ENCODE peak calls at places on chromosomes 2 and 18, in ten cellular contexts. V, R, T, B, K, Y, F, Q, M and A are unnamed samples.
A peak's percentile ranks its signal among the peaks of the same experiment; 100 is the strongest.

GRCh38 chr2:121088251-121089004 is 196.6 kb downstream of the TFCP2L1 start:
- DNase-seq in V (no peak), R (no peak), T (no peak), B (no peak), K (no peak), Y (peak; percentile 38), F (no peak), Q (peak; percentile 34), M (no peak), A (no peak)

GRCh38 chr2:222013889-222014288 is 284.9 kb downstream of the PAX3 start:
- DNase-seq in V (no peak), R (no peak), T (no peak), B (no peak), K (no peak), Y (no peak), F (no peak), Q (no peak), M (no peak), A (no peak)

GRCh38 chr2:124476291-124476690 is 451.2 kb downstream of the CNTNAP5 start:
- DNase-seq in V (no peak), R (peak; percentile 11), T (no peak), B (no peak), K (no peak), Y (no peak), F (no peak), Q (no peak), M (no peak), A (no peak)

GRCh38 chr2:197972017-197972416 is 167.6 kb downstream of the PLCL1 start:
- DNase-seq in V (peak; percentile 74), R (peak; percentile 72), T (peak; percentile 48), B (peak; percentile 85), K (peak; percentile 65), Y (peak; percentile 22), F (no peak), Q (peak; percentile 32), M (peak; percentile 57), A (no peak)

GRCh38 chr2:53768233-53768542 is 584 bp downstream of the CHAC2 start:
- DNase-seq in V (no peak), R (no peak), T (no peak), B (peak; percentile 50), K (peak; percentile 24), Y (peak; percentile 63), F (no peak), Q (no peak), M (no peak), A (no peak)

GRCh38 chr2:180980943-180981898 is 816 bp downstream of the UBE2E3 start:
- DNase-seq in V (peak; percentile 59), R (peak; percentile 44), T (peak; percentile 53), B (peak; percentile 35), K (no peak), Y (peak; percentile 38), F (no peak), Q (peak; percentile 17), M (peak; percentile 15), A (peak; percentile 86)

GRCh38 chr2:166612214-166612613 is 118.2 kb upstream of the SCN7A start:
- DNase-seq in V (no peak), R (no peak), T (no peak), B (no peak), K (no peak), Y (no peak), F (no peak), Q (no peak), M (no peak), A (no peak)

GRCh38 chr2:60861736-60862135 is 19.6 kb upstream of the REL start:
- DNase-seq in V (no peak), R (no peak), T (no peak), B (no peak), K (no peak), Y (no peak), F (no peak), Q (no peak), M (no peak), A (no peak)

GRCh38 chr18:74264303-74265020 is 27.3 kb downstream of the CYB5A start:
- DNase-seq in V (no peak), R (no peak), T (no peak), B (no peak), K (no peak), Y (no peak), F (no peak), Q (no peak), M (no peak), A (no peak)

DNA sequence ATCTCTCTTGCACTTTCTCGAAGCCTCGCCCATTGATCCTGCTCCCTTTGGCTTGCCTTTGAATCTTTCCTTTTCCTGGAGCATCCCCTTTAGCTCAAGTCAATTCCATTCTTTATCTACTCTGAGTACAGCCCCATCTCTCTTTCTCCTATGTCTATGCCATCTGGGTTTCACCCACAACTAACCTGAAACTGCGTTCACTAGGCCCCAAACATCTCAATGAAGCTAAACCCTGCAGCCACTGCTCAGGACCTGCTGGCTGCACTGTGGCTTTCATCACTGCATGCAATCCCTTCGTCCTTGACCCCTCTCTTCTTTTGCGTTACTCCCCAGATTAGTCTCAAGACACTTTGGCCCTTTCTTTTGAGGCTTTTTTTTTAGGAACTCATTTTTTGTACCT is 81.6 kb upstream of the CYRIA start:
- DNase-seq in V (no peak), R (no peak), T (no peak), B (no peak), K (no peak), Y (no peak), F (no peak), Q (no peak), M (no peak), A (no peak)
- H3K27me3 ChIP-seq in V (no peaks in the 10 kb centered on the region), R (no peaks in the 10 kb centered on the region), T (no peaks in the 10 kb centered on the region), B (no peaks in the 10 kb centered on the region), K (no peaks in the 10 kb centered on the region), Y (no peaks in the 10 kb centered on the region), F (no peaks in the 10 kb centered on the region), Q (no peaks in the 10 kb centered on the region), M (no peaks in the 10 kb centered on the region), A (no peaks in the 10 kb centered on the region)

GRCh38 chr2:24919100-24919976 is 699 bp downstream of the ADCY3 start:
- DNase-seq in V (no peak), R (peak; percentile 12), T (peak; percentile 79), B (peak; percentile 14), K (no peak), Y (peak; percentile 34), F (no peak), Q (no peak), M (no peak), A (peak; percentile 76)
- TF ChIP-seq POLR2A in V (no peak), R (no peak), T (no peak), B (no peak), K (peak; percentile 4), Y (no peak), F (no peak), Q (no peak), M (no peak), A (no peak)

GRCh38 chr18:22711381-22711717 is 221.8 kb upstream of the RBBP8 start:
- DNase-seq in V (no peak), R (no peak), T (no peak), B (no peak), K (no peak), Y (no peak), F (no peak), Q (no peak), M (no peak), A (no peak)
- H3K4me3 ChIP-seq in V (peak overlapping the region; percentile 44), R (peak overlapping the region; percentile 44), T (peak overlapping the region; percentile 62), B (peak overlapping the region; percentile 44), K (peak overlapping the region; percentile 23), Y (no peak overlapping the region), F (no peak overlapping the region), Q (no peak overlapping the region), M (no peak overlapping the region), A (no peak overlapping the region)

GRCh38 chr18:50114448-50114847 is 80.5 kb downstream of the MYO5B start:
- DNase-seq in V (no peak), R (no peak), T (no peak), B (no peak), K (no peak), Y (no peak), F (no peak), Q (no peak), M (no peak), A (no peak)
- H3K27me3 ChIP-seq in V (no peaks in the 10 kb centered on the region), R (no peaks in the 10 kb centered on the region), T (no peaks in the 10 kb centered on the region), B (no peaks in the 10 kb centered on the region), K (no peaks in the 10 kb centered on the region), Y (no peaks in the 10 kb centered on the region), F (no peaks in the 10 kb centered on the region), Q (peaks cover 3% of the 10 kb centered on the region), M (no peaks in the 10 kb centered on the region), A (no peaks in the 10 kb centered on the region)

DNA sequence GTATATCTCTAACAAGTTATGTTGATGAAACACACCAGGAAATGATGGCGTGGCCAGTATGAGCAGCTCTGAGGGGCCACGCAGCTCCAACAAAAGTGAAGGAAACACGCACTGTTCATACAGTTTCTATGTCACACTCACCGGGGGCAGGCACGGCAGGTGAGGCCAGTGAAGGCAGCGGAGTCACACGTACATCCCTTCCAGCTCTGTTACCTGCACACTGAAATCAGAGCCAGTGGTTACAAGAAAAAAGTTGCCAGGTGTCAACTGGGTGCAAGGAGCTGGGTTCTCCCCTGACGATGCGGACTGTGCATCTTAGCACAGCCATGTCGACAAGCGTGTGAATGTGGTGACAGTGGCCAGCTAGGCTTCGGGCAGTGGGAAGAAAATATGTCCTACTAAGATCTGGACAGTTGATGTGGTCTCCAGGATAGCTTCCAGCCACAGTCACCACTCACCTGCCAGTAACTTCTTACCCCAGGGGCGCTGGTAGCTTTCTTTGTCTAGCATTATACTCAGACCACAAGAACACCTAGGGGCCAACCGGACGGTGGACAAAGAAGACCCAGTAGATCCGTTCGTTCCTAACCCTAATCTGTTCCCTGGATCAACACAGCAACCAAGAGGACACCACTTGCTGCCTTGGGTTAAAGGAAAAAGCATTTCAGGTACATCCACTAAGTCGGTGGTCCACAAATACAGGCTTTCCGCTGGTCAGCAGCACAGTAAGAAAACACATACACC is 10.1 kb downstream of the HJURP start:
- DNase-seq in V (peak; percentile 30), R (no peak), T (peak; percentile 27), B (no peak), K (no peak), Y (peak; percentile 6), F (no peak), Q (no peak), M (no peak), A (peak; percentile 22)
- TF ChIP-seq POLR2A in V (no peak), R (no peak), T (no peak), B (no peak), K (no peak), Y (no peak), F (no peak), Q (no peak), M (no peak), A (no peak)

GRCh38 chr2:111126581-111126980 is 5.9 kb downstream of the BCL2L11 start:
- DNase-seq in V (no peak), R (no peak), T (no peak), B (no peak), K (no peak), Y (no peak), F (no peak), Q (no peak), M (no peak), A (no peak)
- H3K4me3 ChIP-seq in V (no peak overlapping the region), R (no peak overlapping the region), T (no peak overlapping the region), B (no peak overlapping the region), K (no peak overlapping the region), Y (no peak overlapping the region), F (no peak overlapping the region), Q (no peak overlapping the region), M (no peak overlapping the region), A (no peak overlapping the region)

GRCh38 chr2:176140130-176140519 is 10.6 kb downstream of the HOXD8 start:
- DNase-seq in V (peak; percentile 75), R (no peak), T (peak; percentile 44), B (peak; percentile 44), K (peak; percentile 77), Y (peak; percentile 62), F (no peak), Q (no peak), M (no peak), A (no peak)
- H3K27me3 ChIP-seq in V (peaks cover 3% of the 10 kb centered on the region), R (peaks cover 74% of the 10 kb centered on the region), T (no peaks in the 10 kb centered on the region), B (no peaks in the 10 kb centered on the region), K (no peaks in the 10 kb centered on the region), Y (no peaks in the 10 kb centered on the region), F (no peaks in the 10 kb centered on the region), Q (peaks cover 97% of the 10 kb centered on the region), M (no peaks in the 10 kb centered on the region), A (peaks cover 100% of the 10 kb centered on the region)